ENCODE peak calls at places on chromosomes 13 and 19, in eight cellular contexts. W is Calu3, A is brain microvascular endothelial cell, R is Caki2, U is fibroblast of mammary gland, B is caudate nucleus, Z is cardiac muscle cell, E is trophoblast cell. I is an unnamed sample.

GRCh38 chr19:5926641-5927438 is 12.8 kb downstream of the CAPS start:
- DNase-seq in E (peak; percentile 25), U (peak; percentile 96), A (peak; percentile 20), B (no peak), W (no peak), R (peak; percentile 8), Z (peak; percentile 38), I (no peak)

GRCh38 chr13:110475550-110476219 is 85.8 kb downstream of the RAB20 start:
- DNase-seq in U (no peak), B (no peak), E (no peak), W (no peak), A (no peak), Z (no peak), R (no peak), I (no peak)

GRCh38 chr13:27971776-27972618 is 2.9 kb upstream of the CDX2 start:
- DNase-seq in W (no peak), A (no peak), B (no peak), U (no peak), Z (no peak), R (no peak), E (no peak), I (no peak)

GRCh38 chr13:26050568-26051230 is 1.1 kb downstream of the SHISA2 start:
- DNase-seq in W (no peak), B (no peak), U (no peak), R (peak; percentile 51), Z (peak; percentile 34), E (no peak), A (no peak), I (no peak)

GRCh38 chr13:34883381-34883780 is 58.7 kb upstream of the NBEA start:
- DNase-seq in W (no peak), A (no peak), R (no peak), Z (no peak), U (no peak), E (no peak), B (no peak), I (no peak)

GRCh38 chr19:40718774-40719391 is 2.0 kb downstream of the ITPKC start:
- DNase-seq in E (peak; percentile 83), R (peak; percentile 73), A (peak; percentile 21), W (peak; percentile 97), Z (peak; percentile 49), B (no peak), U (peak; percentile 67), I (peak; percentile 3)

GRCh38 chr19:37077615-37077928 is 661 bp upstream of the ZNF420 start:
- DNase-seq in A (no peak), E (no peak), Z (no peak), R (no peak), B (no peak), U (peak; percentile 14), W (no peak), I (no peak)

GRCh38 chr13:113531041-113531873 is 40.7 kb upstream of the DCUN1D2 start:
- DNase-seq in R (no peak), W (no peak), E (no peak), Z (no peak), B (no peak), A (no peak), U (no peak), I (no peak)

GRCh38 chr13:110197041-110197440 is 109.9 kb downstream of the COL4A1 start:
- DNase-seq in B (no peak), A (no peak), E (no peak), U (peak; percentile 7), R (no peak), W (no peak), Z (peak; percentile 81), I (no peak)

GRCh38 chr13:60379837-60380236 is 17.2 kb upstream of the TDRD3 start:
- DNase-seq in A (no peak), B (no peak), E (no peak), W (no peak), R (no peak), Z (no peak), U (no peak), I (no peak)